ENCODE peak calls at places on chromosome 10, in four cellular contexts. L is fibroblast of pulmonary artery, C is IMR-90, X is foreskin fibroblast. D is an unnamed sample.

GRCh38 chr10:6593140-6593740 is 13.2 kb upstream of the PRKCQ start:
- DNase-seq in L (no peak), C (no peak), X (no peak), D (no peak)

GRCh38 chr10:75431180-75432111 is at the start of gene LRMDA:
- DNase-seq in L (peak), X (no peak), C (no peak), D (no peak)

GRCh38 chr10:71294856-71295255 is 24.2 kb upstream of the SLC29A3 start:
- DNase-seq in L (no peak), X (no peak), C (no peak), D (no peak)

GRCh38 chr10:114221235-114221634 is 17.8 kb upstream of the VWA2 start:
- DNase-seq in X (no peak), C (no peak), L (no peak), D (no peak)

GRCh38 chr10:117476281-117476680 is 66.3 kb upstream of the EMX2 start:
- DNase-seq in X (no peak), L (no peak), C (no peak), D (no peak)

GRCh38 chr10:71512213-71512745 is 115.6 kb downstream of the CDH23 start:
- DNase-seq in X (no peak), L (no peak), C (no peak), D (no peak)

GRCh38 chr10:116848912-116849270 is 408 bp upstream of the ENO4 start:
- DNase-seq in X (no peak), L (no peak), C (no peak), D (no peak)

GRCh38 chr10:60282771-60283353 is 106.8 kb downstream of the ANK3 start:
- DNase-seq in C (peak), X (peak), L (peak), D (no peak)

GRCh38 chr10:13651969-13652720 is 65.4 kb downstream of the PRPF18 start:
- DNase-seq in X (no peak), L (no peak), C (no peak), D (no peak)

GRCh38 chr10:6885284-6885683 is 305.2 kb upstream of the PRKCQ start:
- DNase-seq in X (no peak), C (no peak), L (no peak), D (no peak)

GRCh38 chr10:114548662-114549061 is 109.4 kb downstream of the ABLIM1 start:
- DNase-seq in L (peak), C (peak), X (peak), D (peak)

GRCh38 chr10:35372329-35372728 is 36.0 kb downstream of the CCNY start:
- DNase-seq in X (no peak), C (no peak), L (peak), D (no peak)

GRCh38 chr10:71396084-71396713 is 521 bp upstream of the CDH23 start:
- DNase-seq in C (no peak), L (peak), X (no peak), D (no peak)

GRCh38 chr10:51325649-51326048 is 251.4 kb downstream of the PRKG1 start:
- DNase-seq in C (no peak), L (no peak), X (no peak), D (no peak)
- TF ChIP-seq CTCF in C (no peak), L (no peak), X (no peak), D (no peak)

DNA sequence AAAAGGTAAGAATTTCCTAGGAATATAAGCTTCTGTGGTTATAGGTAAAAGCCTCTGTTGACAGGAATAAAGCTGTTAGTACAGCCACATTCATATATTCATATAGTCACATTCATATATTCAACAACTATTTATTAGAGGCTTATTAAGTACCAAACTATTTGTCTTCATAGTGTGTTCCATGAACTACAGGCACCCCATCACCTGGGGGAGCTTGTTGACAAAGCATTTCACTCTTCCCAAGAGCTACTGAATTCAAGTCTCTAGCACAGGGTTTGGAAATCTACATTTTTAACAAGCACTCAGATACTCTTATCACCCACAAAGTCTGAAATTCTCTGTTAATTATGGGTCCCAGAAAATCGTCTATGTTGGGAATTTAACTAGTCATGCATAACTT is 110.6 kb downstream of the RNLS start:
- DNase-seq in X (no peak), L (no peak), C (peak), D (no peak)
- H3K4me3 ChIP-seq in X (no peak), L (no peak), C (no peak), D (no peak)

DNA sequence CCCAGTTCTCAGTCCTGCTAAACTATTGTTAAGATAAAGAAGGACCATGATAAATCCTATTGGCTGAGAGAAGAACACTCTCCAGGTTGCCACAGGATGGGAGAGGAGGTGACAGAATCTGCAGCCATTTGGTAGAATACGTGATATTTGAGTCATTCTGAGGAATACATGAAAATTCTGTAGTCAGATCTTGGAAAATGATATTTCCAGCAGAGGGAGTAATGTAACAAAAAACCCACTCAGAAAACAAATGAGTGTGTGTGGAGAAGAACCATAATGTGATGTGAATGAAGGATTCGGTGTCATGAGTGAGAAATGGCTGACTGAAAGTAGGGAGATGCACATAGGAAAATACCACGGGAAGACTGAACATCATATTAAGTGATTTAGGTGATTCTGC is 128.5 kb upstream of the PFKP start:
- DNase-seq in C (peak), L (peak), X (no peak), D (no peak)
- TF ChIP-seq CTCF in C (peak), L (peak), X (peak), D (no peak)

DNA sequence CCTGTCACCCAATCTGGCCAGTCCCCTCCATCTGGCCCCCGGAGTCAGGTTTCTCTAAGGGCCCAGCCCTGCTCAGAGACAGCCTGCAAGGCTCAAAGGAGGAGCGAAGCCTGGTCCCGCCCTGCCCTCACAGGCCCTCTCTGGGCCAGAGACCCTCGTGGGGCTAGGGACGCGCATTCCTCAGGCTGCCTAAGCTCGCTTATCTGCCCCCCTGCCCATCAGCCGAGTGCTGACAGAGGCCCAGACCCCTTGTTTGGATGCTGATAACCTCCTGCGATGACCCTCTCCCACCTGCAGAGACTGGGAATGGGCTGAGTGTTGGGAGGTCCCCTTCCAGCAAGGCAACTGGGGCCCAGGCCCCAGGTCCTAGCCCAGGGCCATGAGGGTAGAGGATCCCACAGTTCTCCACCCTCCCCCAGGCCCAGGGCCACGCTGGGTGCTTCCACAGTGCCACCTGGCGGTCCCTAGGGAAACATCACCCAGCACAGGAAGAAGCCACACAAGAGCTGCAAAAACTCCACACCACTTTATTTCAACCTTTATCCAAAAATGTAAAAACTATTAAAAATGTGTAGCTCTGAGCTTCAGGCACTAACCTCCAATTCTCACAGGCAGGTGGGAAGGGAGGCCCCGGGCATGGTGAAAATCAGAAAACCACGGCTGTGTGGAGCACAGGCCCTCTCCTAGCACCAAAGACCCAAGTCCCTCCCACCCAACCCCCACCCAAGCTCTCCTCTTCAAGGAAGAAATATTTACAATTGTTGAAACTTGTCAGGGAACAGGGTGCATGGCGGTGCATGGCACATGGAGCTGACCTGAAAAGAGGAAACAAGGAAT is 2.2 kb downstream of the NPM3 start:
- DNase-seq in C (peak), L (peak), X (peak), D (no peak)
- H3K4me3 ChIP-seq in C (no peak), L (no peak), X (no peak), D (peak)

GRCh38 chr10:16585103-16585502 is 63.4 kb upstream of the C1QL3 start:
- DNase-seq in C (no peak), L (peak), X (no peak), D (no peak)
- TF ChIP-seq CTCF in C (no peak), L (no peak), X (no peak), D (no peak)

GRCh38 chr10:4451512-4451911 is 374.5 kb upstream of the AKR1E2 start:
- DNase-seq in L (no peak), C (no peak), X (no peak), D (no peak)
- H3K4me3 ChIP-seq in L (no peak), C (no peak), X (no peak), D (no peak)

DNA sequence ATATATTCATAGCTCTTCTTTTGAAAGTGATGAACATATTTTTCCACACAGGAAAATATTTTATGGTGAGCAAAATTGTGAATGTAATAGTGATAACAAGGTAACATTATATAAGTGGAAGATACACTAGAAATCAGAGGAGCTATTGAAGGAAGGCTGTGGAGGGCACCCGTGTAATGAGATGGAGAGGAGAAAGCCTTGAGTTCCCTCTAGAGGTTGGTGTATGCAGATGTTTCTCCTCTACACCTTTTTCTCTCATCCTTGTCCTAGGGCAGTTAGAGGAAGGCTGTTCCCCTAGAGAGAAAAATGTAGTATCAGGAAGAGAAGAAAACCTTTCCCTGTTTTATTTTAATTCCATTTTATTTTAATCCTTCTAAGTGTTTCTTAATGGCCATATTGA is 54.6 kb upstream of the NRG3 start:
- DNase-seq in L (peak), C (no peak), X (no peak), D (no peak)
- TF ChIP-seq CTCF in L (peak), C (no peak), X (no peak), D (no peak)

DNA sequence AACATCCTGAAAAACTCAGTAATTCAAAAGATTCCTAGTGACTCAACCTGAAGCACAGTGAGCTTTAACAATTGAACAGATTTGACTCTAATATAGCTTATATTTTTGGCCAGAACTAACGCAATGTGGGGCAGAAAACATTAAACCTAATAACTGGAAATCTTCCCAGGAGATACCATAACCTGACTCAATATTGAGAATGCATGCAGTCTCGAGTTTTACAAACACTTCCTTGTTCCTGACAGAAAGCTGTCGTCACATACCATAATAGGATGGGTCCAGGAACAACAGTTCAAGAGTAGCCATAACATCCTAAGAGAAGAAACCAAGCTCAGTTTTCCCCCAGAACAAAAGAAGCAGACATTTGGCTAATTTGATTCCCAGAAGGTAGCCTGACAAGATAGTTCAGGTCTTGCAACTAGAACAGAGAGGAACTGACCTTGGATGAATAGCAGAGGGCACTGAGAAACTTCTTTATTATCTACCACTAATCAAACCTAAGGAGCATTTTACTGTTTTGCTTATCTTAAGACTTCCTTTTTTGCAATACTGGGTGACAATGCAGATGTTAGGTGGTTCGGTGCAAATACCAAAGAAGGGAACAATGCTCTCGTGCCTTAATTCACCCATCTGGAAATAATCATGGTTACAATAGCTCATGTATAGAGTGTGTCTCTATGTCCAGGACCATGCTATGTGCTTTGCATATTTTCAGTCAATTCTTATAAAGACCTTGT is 38.6 kb upstream of the ACSL5 start:
- DNase-seq in X (peak), L (peak), C (peak), D (no peak)
- H3K4me3 ChIP-seq in X (no peak), L (no peak), C (no peak), D (no peak)

D was measured in HFF-Myc.